ENCODE peak calls at places on chromosomes 11 and 22, in eight cellular contexts. Q is kidney, Z is adrenal gland, G is prostate gland, C is PC-3, L is AG04450, S is upper lobe of right lung, R is Caco-2. D is an unnamed sample.

GRCh38 chr11:12862761-12863469 is 146.2 kb upstream of the RASSF10 start:
- DNase-seq in R (no peak), Q (peak; percentile 86), G (peak; percentile 25), Z (peak; percentile 33), S (no peak), C (no peak), L (peak; percentile 73), D (peak; percentile 81)

GRCh38 chr11:117498791-117499190 is 171.1 kb downstream of the CEP164 start:
- DNase-seq in Q (peak; percentile 35), Z (no peak), L (no peak), G (no peak), C (no peak), S (no peak), R (no peak), D (no peak)

GRCh38 chr11:62251698-62252097 is 9.7 kb downstream of the SCGB1D2 start:
- DNase-seq in Q (no peak), L (no peak), C (no peak), Z (no peak), G (no peak), R (no peak), S (no peak), D (no peak)

GRCh38 chr11:108698844-108699642 is 34.2 kb downstream of the DDX10 start:
- DNase-seq in C (no peak), L (no peak), S (no peak), Z (no peak), G (no peak), R (peak; percentile 18), Q (no peak), D (peak; percentile 51)

GRCh38 chr11:12377106-12377823 is at the start of gene PARVA:
- DNase-seq in Z (peak; percentile 73), S (peak; percentile 85), C (peak; percentile 66), Q (peak; percentile 92), R (peak; percentile 85), L (peak; percentile 47), G (peak; percentile 44), D (peak; percentile 94)

GRCh38 chr22:19943665-19944026 is 2.0 kb upstream of the TXNRD2 start:
- DNase-seq in L (no peak), C (no peak), G (no peak), R (no peak), Z (peak; percentile 41), S (peak; percentile 57), Q (peak; percentile 32), D (peak; percentile 83)

GRCh38 chr11:69101792-69102152 is 53.0 kb downstream of the TPCN2 start:
- DNase-seq in L (no peak), Q (peak; percentile 75), R (no peak), Z (no peak), C (no peak), G (no peak), S (no peak), D (no peak)

GRCh38 chr11:107011977-107012376 is 6.3 kb downstream of the GUCY1A2 start:
- DNase-seq in Q (no peak), G (no peak), L (no peak), S (no peak), C (peak; percentile 67), Z (no peak), R (no peak), D (peak; percentile 56)

GRCh38 chr11:24932110-24933000 is 435.5 kb downstream of the LUZP2 start:
- DNase-seq in S (no peak), Z (no peak), L (no peak), C (no peak), R (no peak), Q (no peak), G (no peak), D (no peak)

GRCh38 chr11:4539603-4540219 is 5.3 kb upstream of the OR52M1 start:
- DNase-seq in Q (no peak), R (peak; percentile 59), Z (peak; percentile 57), C (peak; percentile 63), L (peak; percentile 4), G (peak; percentile 57), S (peak; percentile 70), D (peak; percentile 67)

GRCh38 chr11:75592699-75593098 is 30.6 kb downstream of the SERPINH1 start:
- DNase-seq in C (no peak), S (no peak), Z (no peak), Q (no peak), R (peak; percentile 38), G (no peak), L (no peak), D (no peak)

GRCh38 chr11:109853156-109853776 is 239.9 kb upstream of the ZC3H12C start:
- DNase-seq in Z (no peak), C (peak; percentile 88), S (no peak), Q (no peak), L (peak; percentile 63), R (peak; percentile 66), G (no peak), D (peak; percentile 76)

GRCh38 chr11:443542-444199 is 1.9 kb upstream of the ANO9 start:
- DNase-seq in R (no peak), L (no peak), Z (no peak), S (no peak), C (peak; percentile 8), Q (peak; percentile 59), G (no peak), D (peak; percentile 76)

GRCh38 chr11:108912587-108912986 is 247.7 kb downstream of the DDX10 start:
- DNase-seq in R (peak; percentile 68), S (no peak), Q (no peak), L (no peak), G (no peak), Z (no peak), C (no peak), D (peak; percentile 66)

GRCh38 chr11:46120711-46121327 is 435 bp downstream of the PHF21A start:
- DNase-seq in S (no peak), G (no peak), R (peak; percentile 63), Z (peak; percentile 63), Q (no peak), C (no peak), L (peak; percentile 53), D (peak; percentile 74)

GRCh38 chr11:2927851-2928604 is 1.2 kb downstream of the PHLDA2 start:
- DNase-seq in L (no peak), Q (peak; percentile 78), R (no peak), G (no peak), C (peak; percentile 41), S (peak; percentile 63), Z (no peak), D (peak; percentile 78)

GRCh38 chr11:2927493-2927800 is 1.8 kb downstream of the PHLDA2 start:
- DNase-seq in G (no peak), S (no peak), Q (no peak), L (no peak), Z (no peak), C (no peak), R (no peak), D (no peak)

GRCh38 chr11:2928605-2929510 is at the start of gene PHLDA2:
- DNase-seq in L (peak; percentile 48), Q (peak; percentile 89), C (peak; percentile 65), G (no peak), S (peak; percentile 86), Z (peak; percentile 62), R (peak; percentile 76), D (peak; percentile 92)

GRCh38 chr11:2924821-2925675 is 4.2 kb downstream of the PHLDA2 start:
- DNase-seq in Z (no peak), L (no peak), S (no peak), Q (peak; percentile 73), G (no peak), R (no peak), C (no peak), D (no peak)

DNA sequence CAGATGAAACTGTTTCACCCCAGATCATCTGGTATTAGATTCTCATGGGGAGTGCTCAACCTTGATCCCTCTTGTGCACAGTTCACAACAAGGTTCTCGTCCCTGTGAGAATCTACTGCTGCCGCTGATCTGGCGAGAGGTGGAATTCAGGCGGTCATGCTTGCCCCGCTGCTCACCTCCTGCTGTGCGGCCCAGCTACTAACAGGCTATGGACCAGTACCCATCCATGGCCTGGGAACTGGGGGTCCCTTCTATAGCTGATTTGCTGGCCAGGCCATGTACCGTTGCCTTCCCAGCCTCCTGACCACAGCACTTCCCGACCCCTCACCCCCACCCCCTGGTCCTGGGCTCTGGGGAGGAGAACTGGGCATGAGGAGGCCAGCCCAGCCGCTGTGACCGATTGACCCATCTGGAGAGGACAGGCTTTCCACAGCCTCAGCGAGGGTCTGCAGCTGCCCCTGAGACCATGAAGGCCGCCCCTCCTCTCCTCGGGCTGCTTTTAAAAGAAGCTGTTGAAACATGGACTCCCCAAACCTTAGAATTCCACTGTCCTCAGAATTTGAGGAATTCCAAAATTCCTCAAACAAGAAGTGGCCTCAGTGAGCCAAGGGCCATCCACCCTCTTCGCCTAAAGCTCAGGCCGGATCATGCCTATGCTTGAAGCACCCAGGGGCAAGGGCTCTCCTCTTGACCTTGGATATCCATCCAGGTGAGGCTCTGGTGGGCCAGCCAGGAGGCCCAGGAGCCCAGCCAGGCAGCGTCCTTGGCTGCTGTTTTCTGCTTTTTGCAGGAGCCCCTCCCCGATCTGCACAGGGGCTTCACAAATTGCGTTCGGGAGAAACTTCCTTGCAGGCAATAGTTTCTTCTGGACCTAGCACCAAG is 2.4 kb downstream of the PHLDA2 start:
- DNase-seq in Q (peak; percentile 69), R (no peak), C (no peak), G (no peak), S (peak; percentile 51), L (no peak), Z (no peak), D (no peak)
- H3K4me3 ChIP-seq in Q (no peak overlapping the region), R (no peak overlapping the region), C (peak overlapping the region; percentile 74), G (no peak overlapping the region), S (no peak overlapping the region), L (peak overlapping the region; percentile 77), Z (no peak overlapping the region), D (peak overlapping the region; percentile 78)

DNA sequence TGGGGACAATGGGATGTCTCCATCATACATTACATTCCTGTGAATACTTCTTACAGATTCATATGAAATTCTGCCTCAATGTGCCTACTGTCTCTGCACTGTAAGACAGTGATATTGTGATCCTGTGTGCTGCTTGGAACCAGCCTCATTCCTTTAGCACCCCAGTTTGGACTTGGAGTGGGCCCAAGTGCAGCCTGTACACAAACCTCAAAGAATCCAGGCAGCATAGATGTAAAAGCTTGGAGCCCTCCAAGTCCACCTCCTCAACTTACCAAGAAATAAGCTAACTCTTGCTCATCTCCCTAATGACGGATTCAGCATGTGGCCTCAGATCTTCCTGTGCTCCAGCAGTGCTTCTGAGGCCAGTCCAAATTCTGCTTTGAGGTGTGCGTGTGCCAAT is 24.4 kb downstream of the GRAP2 start:
- DNase-seq in L (no peak), Q (no peak), G (no peak), S (no peak), C (no peak), R (no peak), Z (no peak), D (no peak)
- H3K4me3 ChIP-seq in L (no peak overlapping the region), Q (no peak overlapping the region), G (no peak overlapping the region), S (no peak overlapping the region), C (no peak overlapping the region), R (no peak overlapping the region), Z (no peak overlapping the region), D (no peak overlapping the region)

DNA sequence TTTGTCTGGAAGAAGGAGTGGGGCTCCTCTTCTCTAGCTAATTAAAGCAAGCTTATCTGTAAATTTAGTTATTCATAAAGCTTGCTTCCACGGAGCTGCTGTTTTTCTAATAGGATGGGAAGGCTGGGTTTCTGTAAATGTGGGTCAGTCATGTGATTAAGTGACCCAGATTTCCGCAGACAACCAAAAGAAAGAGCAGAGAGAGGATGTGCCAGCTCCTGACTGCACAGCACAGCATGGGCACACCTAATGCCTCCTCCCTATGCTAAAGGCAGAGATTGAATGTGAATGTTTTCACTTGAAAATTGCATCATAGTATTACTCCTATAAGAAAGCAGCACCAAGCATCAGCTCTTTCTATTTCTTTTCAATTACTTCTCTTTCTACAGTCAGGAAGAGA is 160.2 kb downstream of the FAT3 start:
- DNase-seq in Z (no peak), Q (no peak), S (no peak), R (no peak), C (no peak), G (no peak), L (no peak), D (peak; percentile 25)
- H3K4me3 ChIP-seq in Z (no peak overlapping the region), Q (no peak overlapping the region), S (no peak overlapping the region), R (no peak overlapping the region), C (no peak overlapping the region), G (no peak overlapping the region), L (no peak overlapping the region), D (no peak overlapping the region)

GRCh38 chr22:47091241-47091691 is 328.8 kb downstream of the TBC1D22A start:
- DNase-seq in R (no peak), G (no peak), S (no peak), Q (no peak), Z (no peak), L (no peak), C (no peak), D (peak; percentile 29)
- H3K4me3 ChIP-seq in R (no peak overlapping the region), G (peak overlapping the region; percentile 27), S (no peak overlapping the region), Q (peak overlapping the region; percentile 45), Z (no peak overlapping the region), L (peak overlapping the region; percentile 56), C (no peak overlapping the region), D (peak overlapping the region; percentile 69)